ENCODE peak calls at places on chromosomes 11 and 22, in six cellular contexts. One of them, this sample, is unnamed.

GRCh38 chr22:49704345-49705215 is 123.1 kb downstream of the BRD1 start:
- DNase-seq in psoas muscle: no peak
- DNase-seq in GM20000: no peak
- DNase-seq in uterus: no peak
- DNase-seq in progenitor cell of endocrine pancreas: no peak
- DNase-seq in neural progenitor cell: no peak
- DNase-seq in this sample: no peak

GRCh38 chr22:19776433-19777031 is 16.0 kb downstream of the TBX1 start:
- DNase-seq in psoas muscle: no peak
- DNase-seq in GM20000: no peak
- DNase-seq in uterus: no peak
- DNase-seq in progenitor cell of endocrine pancreas: no peak
- DNase-seq in neural progenitor cell: no peak
- DNase-seq in this sample: no peak

GRCh38 chr11:5521540-5521939 is 5.0 kb upstream of the UBQLNL start:
- DNase-seq in psoas muscle: no peak
- DNase-seq in GM20000: no peak
- DNase-seq in uterus: no peak
- DNase-seq in progenitor cell of endocrine pancreas: no peak
- DNase-seq in neural progenitor cell: no peak
- DNase-seq in this sample: no peak

GRCh38 chr22:21034989-21035388 is 2.6 kb upstream of the SLC7A4 start:
- DNase-seq in psoas muscle: no peak
- DNase-seq in GM20000: no peak
- DNase-seq in uterus: no peak
- DNase-seq in progenitor cell of endocrine pancreas: no peak
- DNase-seq in neural progenitor cell: no peak
- DNase-seq in this sample: no peak

GRCh38 chr11:62791501-62792192 is at the start of gene TMEM223:
- DNase-seq in psoas muscle: peak; percentile 90
- DNase-seq in GM20000: peak; percentile 92
- DNase-seq in uterus: peak; percentile 87
- DNase-seq in progenitor cell of endocrine pancreas: peak; percentile 72
- DNase-seq in neural progenitor cell: peak; percentile 90
- DNase-seq in this sample: peak; percentile 86

GRCh38 chr11:5618807-5619206 is 6.0 kb upstream of the TRIM34 start:
- DNase-seq in psoas muscle: no peak
- DNase-seq in GM20000: no peak
- DNase-seq in uterus: no peak
- DNase-seq in progenitor cell of endocrine pancreas: no peak
- DNase-seq in neural progenitor cell: no peak
- DNase-seq in this sample: no peak

GRCh38 chr22:30435674-30436126 is 10.1 kb downstream of the MTFP1 start:
- DNase-seq in psoas muscle: no peak
- DNase-seq in GM20000: peak; percentile 26
- DNase-seq in uterus: peak; percentile 24
- DNase-seq in progenitor cell of endocrine pancreas: no peak
- DNase-seq in neural progenitor cell: no peak
- DNase-seq in this sample: peak; percentile 60

GRCh38 chr11:8624698-8625097 is 30.7 kb upstream of the STK33 start:
- DNase-seq in psoas muscle: no peak
- DNase-seq in GM20000: no peak
- DNase-seq in uterus: no peak
- DNase-seq in progenitor cell of endocrine pancreas: no peak
- DNase-seq in neural progenitor cell: no peak
- DNase-seq in this sample: no peak

GRCh38 chr11:76602431-76602861 is 68.1 kb downstream of the LRRC32 start:
- DNase-seq in psoas muscle: peak; percentile 68
- DNase-seq in GM20000: no peak
- DNase-seq in uterus: peak; percentile 48
- DNase-seq in progenitor cell of endocrine pancreas: no peak
- DNase-seq in neural progenitor cell: no peak
- DNase-seq in this sample: no peak

GRCh38 chr22:30610299-30610698 is 3.3 kb downstream of the TCN2 start:
- DNase-seq in psoas muscle: peak; percentile 34
- DNase-seq in GM20000: no peak
- DNase-seq in uterus: no peak
- DNase-seq in progenitor cell of endocrine pancreas: no peak
- DNase-seq in neural progenitor cell: no peak
- DNase-seq in this sample: no peak

GRCh38 chr11:126072141-126072741 is 9.6 kb upstream of the CDON start:
- DNase-seq in psoas muscle: no peak
- DNase-seq in GM20000: no peak
- DNase-seq in uterus: no peak
- DNase-seq in progenitor cell of endocrine pancreas: no peak
- DNase-seq in neural progenitor cell: no peak
- DNase-seq in this sample: no peak

GRCh38 chr22:37560682-37561208 is 465 bp downstream of the CDC42EP1 start:
- DNase-seq in psoas muscle: peak; percentile 64
- DNase-seq in GM20000: no peak
- DNase-seq in uterus: peak; percentile 78
- DNase-seq in progenitor cell of endocrine pancreas: peak; percentile 46
- DNase-seq in neural progenitor cell: peak; percentile 59
- DNase-seq in this sample: no peak

GRCh38 chr11:46669606-46670243 is 30.7 kb downstream of the ARHGAP1 start:
- DNase-seq in psoas muscle: no peak
- DNase-seq in GM20000: no peak
- DNase-seq in uterus: no peak
- DNase-seq in progenitor cell of endocrine pancreas: no peak
- DNase-seq in neural progenitor cell: peak; percentile 18
- DNase-seq in this sample: no peak

GRCh38 chr11:34468209-34468841 is 29.6 kb downstream of the CAT start:
- DNase-seq in psoas muscle: no peak
- DNase-seq in GM20000: peak; percentile 40
- DNase-seq in uterus: no peak
- DNase-seq in progenitor cell of endocrine pancreas: no peak
- DNase-seq in neural progenitor cell: peak; percentile 42
- DNase-seq in this sample: no peak

GRCh38 chr11:107043242-107043991 is 25.1 kb upstream of the GUCY1A2 start:
- DNase-seq in psoas muscle: no peak
- DNase-seq in GM20000: peak; percentile 45
- DNase-seq in uterus: no peak
- DNase-seq in progenitor cell of endocrine pancreas: no peak
- DNase-seq in neural progenitor cell: no peak
- DNase-seq in this sample: no peak

DNA sequence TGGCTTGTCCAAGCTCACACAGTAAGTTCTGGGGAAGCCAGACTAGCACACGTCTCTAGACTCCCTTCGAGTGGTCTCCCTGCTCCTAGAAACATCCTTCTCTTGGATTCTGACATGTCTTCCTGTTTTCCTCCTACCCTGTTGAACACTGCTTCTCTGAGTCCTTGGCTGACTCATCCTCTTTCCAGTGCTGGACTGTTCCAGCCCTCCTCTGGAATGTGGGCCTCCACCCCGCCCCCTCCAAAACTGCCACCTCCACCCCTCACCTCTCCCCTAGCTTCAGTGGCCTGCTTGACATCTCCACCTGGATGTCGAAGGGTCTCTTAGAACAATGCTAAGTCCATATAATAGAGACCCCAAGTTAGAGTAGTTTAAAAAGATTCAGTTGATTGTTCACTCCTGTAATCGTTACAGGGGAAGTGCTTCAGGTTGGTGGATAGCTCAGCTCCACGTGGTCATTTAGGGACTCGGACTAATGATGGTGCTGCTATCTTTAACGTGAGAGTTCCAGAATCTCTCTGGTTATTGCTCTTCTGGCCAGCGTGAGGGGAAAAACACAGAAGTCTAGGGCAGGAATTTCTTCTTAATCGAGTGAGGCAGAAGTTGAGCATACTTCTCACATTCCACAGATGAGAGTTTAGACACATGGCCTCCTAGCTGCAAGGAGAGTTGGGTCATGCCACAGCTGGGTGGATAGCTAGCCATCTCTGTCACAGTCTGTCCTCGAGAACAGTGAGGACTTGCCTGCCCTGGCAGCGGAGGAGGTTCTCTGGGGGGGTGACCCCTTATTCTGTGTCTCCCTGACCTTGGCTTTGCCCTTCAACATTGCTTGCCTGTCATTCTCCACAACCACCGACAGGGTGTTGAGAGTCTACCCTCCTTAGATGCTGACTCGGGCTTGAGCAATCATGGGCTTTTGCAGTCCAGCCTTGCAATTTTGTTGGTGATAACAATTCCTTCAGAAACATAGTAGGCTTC is 4.7 kb upstream of the C11orf96 start:
- DNase-seq in psoas muscle: no peak
- DNase-seq in GM20000: no peak
- DNase-seq in uterus: no peak
- DNase-seq in progenitor cell of endocrine pancreas: no peak
- DNase-seq in neural progenitor cell: no peak
- DNase-seq in this sample: no peak
- TF ChIP-seq CTCF in psoas muscle: no peak
- TF ChIP-seq CTCF in GM20000: no peak
- TF ChIP-seq CTCF in uterus: no peak
- TF ChIP-seq CTCF in progenitor cell of endocrine pancreas: peak; percentile 12
- TF ChIP-seq CTCF in neural progenitor cell: no peak
- TF ChIP-seq CTCF in this sample: no peak

GRCh38 chr11:118068945-118069612 is 7.8 kb upstream of the TMPRSS4 start:
- DNase-seq in psoas muscle: no peak
- DNase-seq in GM20000: no peak
- DNase-seq in uterus: no peak
- DNase-seq in progenitor cell of endocrine pancreas: no peak
- DNase-seq in neural progenitor cell: no peak
- DNase-seq in this sample: no peak

GRCh38 chr11:118067006-118067405 is 9.9 kb upstream of the TMPRSS4 start:
- DNase-seq in psoas muscle: no peak
- DNase-seq in GM20000: no peak
- DNase-seq in uterus: no peak
- DNase-seq in progenitor cell of endocrine pancreas: no peak
- DNase-seq in neural progenitor cell: no peak
- DNase-seq in this sample: no peak

GRCh38 chr11:118065375-118065774 is 11.5 kb upstream of the TMPRSS4 start:
- DNase-seq in psoas muscle: no peak
- DNase-seq in GM20000: no peak
- DNase-seq in uterus: no peak
- DNase-seq in progenitor cell of endocrine pancreas: no peak
- DNase-seq in neural progenitor cell: no peak
- DNase-seq in this sample: no peak

GRCh38 chr11:118071416-118072030 is 5.4 kb upstream of the TMPRSS4 start:
- DNase-seq in psoas muscle: no peak
- DNase-seq in GM20000: no peak
- DNase-seq in uterus: no peak
- DNase-seq in progenitor cell of endocrine pancreas: no peak
- DNase-seq in neural progenitor cell: no peak
- DNase-seq in this sample: no peak

DNA sequence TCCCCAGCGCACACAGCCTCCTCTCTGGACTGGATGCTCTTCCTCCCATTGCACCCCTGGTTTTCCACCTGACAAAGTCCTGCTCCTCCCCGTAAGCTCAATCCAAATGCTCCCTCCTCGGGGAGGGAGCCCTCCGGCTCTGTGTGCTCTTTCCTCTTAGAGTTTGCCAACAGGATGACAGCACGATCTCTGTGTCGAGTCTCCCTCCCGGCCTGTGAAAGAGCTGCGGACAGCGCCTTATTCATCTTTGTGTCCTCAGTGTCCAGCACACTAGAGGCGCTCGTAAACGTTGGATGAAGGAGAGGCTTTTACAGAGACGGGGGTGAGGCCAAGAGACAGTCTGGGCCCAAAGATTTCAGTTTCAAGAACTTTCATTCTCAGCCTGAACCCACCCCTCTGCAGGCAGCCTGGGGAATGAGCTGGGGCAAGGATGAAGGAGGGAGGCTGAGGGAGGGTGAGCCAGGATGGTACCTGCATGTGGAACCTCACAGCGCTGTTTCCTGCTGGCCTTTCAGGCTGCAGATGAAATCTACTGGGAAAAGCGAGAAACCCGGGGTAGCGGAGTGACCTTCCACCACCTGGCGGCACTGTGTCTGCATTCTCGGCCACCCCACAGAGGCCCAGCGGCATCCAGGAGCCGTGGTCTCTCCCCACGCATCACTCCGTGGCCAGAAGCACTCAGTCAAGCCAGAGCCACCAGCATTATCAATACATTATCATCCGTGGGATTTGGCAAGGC is 8.5 kb upstream of the TMPRSS4 start:
- DNase-seq in psoas muscle: no peak
- DNase-seq in GM20000: no peak
- DNase-seq in uterus: no peak
- DNase-seq in progenitor cell of endocrine pancreas: no peak
- DNase-seq in neural progenitor cell: peak; percentile 57
- DNase-seq in this sample: no peak
- TF ChIP-seq CTCF in psoas muscle: no peak
- TF ChIP-seq CTCF in GM20000: no peak
- TF ChIP-seq CTCF in uterus: no peak
- TF ChIP-seq CTCF in progenitor cell of endocrine pancreas: peak; percentile 48
- TF ChIP-seq CTCF in neural progenitor cell: peak; percentile 44
- TF ChIP-seq CTCF in this sample: no peak

GRCh38 chr11:116215471-116216113 is 557.2 kb downstream of the BUD13 start:
- DNase-seq in psoas muscle: no peak
- DNase-seq in GM20000: no peak
- DNase-seq in uterus: no peak
- DNase-seq in progenitor cell of endocrine pancreas: no peak
- DNase-seq in neural progenitor cell: peak; percentile 44
- DNase-seq in this sample: no peak
- TF ChIP-seq CTCF in psoas muscle: no peak
- TF ChIP-seq CTCF in GM20000: peak; percentile 10
- TF ChIP-seq CTCF in uterus: no peak
- TF ChIP-seq CTCF in progenitor cell of endocrine pancreas: peak; percentile 50
- TF ChIP-seq CTCF in neural progenitor cell: peak; percentile 58
- TF ChIP-seq CTCF in this sample: no peak

GRCh38 chr11:117814766-117815261 is 9.7 kb downstream of the FXYD2 start:
- DNase-seq in psoas muscle: peak; percentile 65
- DNase-seq in GM20000: peak; percentile 62
- DNase-seq in uterus: peak; percentile 69
- DNase-seq in progenitor cell of endocrine pancreas: no peak
- DNase-seq in neural progenitor cell: peak; percentile 56
- DNase-seq in this sample: peak; percentile 65

GRCh38 chr11:117816151-117816741 is 8.3 kb downstream of the FXYD2 start:
- DNase-seq in psoas muscle: peak; percentile 61
- DNase-seq in GM20000: no peak
- DNase-seq in uterus: peak; percentile 60
- DNase-seq in progenitor cell of endocrine pancreas: peak; percentile 58
- DNase-seq in neural progenitor cell: peak; percentile 88
- DNase-seq in this sample: no peak

GRCh38 chr11:117816846-117817212 is 7.7 kb downstream of the FXYD2 start:
- DNase-seq in psoas muscle: no peak
- DNase-seq in GM20000: no peak
- DNase-seq in uterus: no peak
- DNase-seq in progenitor cell of endocrine pancreas: no peak
- DNase-seq in neural progenitor cell: no peak
- DNase-seq in this sample: no peak

GRCh38 chr11:117815262-117815803 is 9.2 kb downstream of the FXYD2 start:
- DNase-seq in psoas muscle: no peak
- DNase-seq in GM20000: peak; percentile 75
- DNase-seq in uterus: no peak
- DNase-seq in progenitor cell of endocrine pancreas: no peak
- DNase-seq in neural progenitor cell: no peak
- DNase-seq in this sample: peak; percentile 44

DNA sequence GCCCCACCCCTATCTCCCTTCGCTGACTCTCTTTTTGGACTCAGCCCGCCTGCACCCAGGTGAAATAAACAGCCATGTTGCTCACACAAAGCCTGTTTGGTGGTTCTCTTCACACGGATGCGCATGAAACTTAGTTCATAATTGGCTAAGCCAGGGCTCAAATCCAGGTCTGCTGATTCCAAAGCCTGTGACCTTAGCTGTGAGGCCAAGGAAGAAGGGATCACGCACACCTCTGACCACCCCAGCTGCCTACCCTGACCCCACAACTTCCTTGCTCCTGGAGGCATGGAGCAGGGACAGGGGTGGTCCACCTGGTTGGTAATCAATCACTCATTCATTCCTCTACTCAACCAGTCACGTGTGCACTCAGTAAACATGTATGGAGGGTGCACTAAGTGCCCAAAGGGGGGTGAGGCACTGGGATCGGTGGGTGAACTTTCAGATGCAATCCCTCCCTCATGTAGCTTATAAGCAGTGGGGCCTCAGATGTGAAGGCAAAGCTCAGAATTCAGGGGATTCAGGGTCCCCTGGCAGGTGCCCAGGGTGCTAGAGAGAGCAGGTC is 10.3 kb downstream of the FXYD2 start:
- DNase-seq in psoas muscle: no peak
- DNase-seq in GM20000: no peak
- DNase-seq in uterus: no peak
- DNase-seq in progenitor cell of endocrine pancreas: no peak
- DNase-seq in neural progenitor cell: no peak
- DNase-seq in this sample: no peak
- TF ChIP-seq CTCF in psoas muscle: no peak
- TF ChIP-seq CTCF in GM20000: no peak
- TF ChIP-seq CTCF in uterus: no peak
- TF ChIP-seq CTCF in progenitor cell of endocrine pancreas: no peak
- TF ChIP-seq CTCF in neural progenitor cell: no peak
- TF ChIP-seq CTCF in this sample: no peak

This sample was measured in natural killer cell.